ENCODE peak calls at places on chromosomes 5 and 9, in nine cellular contexts. M is HepG2; U is CD8-positive, alpha-beta T cell; N is pancreas; Q is Right ventricle myocardium inferior; E is upper lobe of right lung; Y is Right ventricle myocardium superior; D is T-cell; C is activated T-helper 17 cell treated with anti-CD3 and anti-CD28 coated beads, Interleukin-2, amount 50 U/mL, for 72 hours. O is an unnamed sample.

GRCh38 chr9:71793386-71794105 is 25.2 kb upstream of the CEMIP2 start:
- ATAC-seq in U (no peak), Y (no peak), C (no peak), M (peak), E (no peak), D (no peak), Q (no peak), N (peak), O (no peak)

GRCh38 chr9:14205463-14205862 is 108.5 kb downstream of the NFIB start:
- ATAC-seq in M (no peak), N (no peak), C (no peak), E (no peak), Y (peak), U (no peak), Q (peak), D (no peak), O (no peak)

GRCh38 chr9:90770339-90770738 is 31.3 kb upstream of the SYK start:
- ATAC-seq in M (no peak), E (peak), N (no peak), Q (no peak), C (no peak), Y (no peak), U (no peak), D (no peak), O (peak)

GRCh38 chr5:89580976-89581375 is 698.0 kb upstream of the MEF2C start:
- ATAC-seq in U (no peak), N (no peak), E (no peak), Y (no peak), C (no peak), Q (no peak), M (no peak), D (no peak), O (no peak)

GRCh38 chr5:160620401-160620800 is 198.7 kb downstream of the PTTG1 start:
- ATAC-seq in N (no peak), U (no peak), Q (no peak), D (no peak), E (no peak), Y (no peak), M (no peak), C (no peak), O (no peak)

GRCh38 chr9:113687680-113688371 is 188.3 kb upstream of the ZNF618 start:
- ATAC-seq in D (no peak), E (peak), C (peak), N (no peak), U (no peak), Y (peak), M (peak), Q (no peak), O (no peak)

GRCh38 chr9:89683626-89684025 is 78.8 kb downstream of the GADD45G start:
- ATAC-seq in M (no peak), E (no peak), C (no peak), N (no peak), U (no peak), Q (no peak), D (no peak), Y (no peak), O (no peak)

GRCh38 chr5:80937591-80937990 is 22.6 kb upstream of the RASGRF2 start:
- ATAC-seq in M (no peak), Q (no peak), Y (no peak), D (no peak), N (no peak), E (no peak), U (no peak), C (no peak), O (no peak)

GRCh38 chr5:112303685-112304084 is 115.4 kb downstream of the EPB41L4A start:
- ATAC-seq in C (no peak), D (no peak), Y (no peak), Q (no peak), U (no peak), N (no peak), M (no peak), E (no peak), O (no peak)

GRCh38 chr5:132684496-132684895 is 10.7 kb downstream of the IL4 start:
- ATAC-seq in N (no peak), D (no peak), Q (no peak), M (no peak), E (no peak), C (no peak), Y (no peak), U (no peak), O (no peak)

GRCh38 chr9:83258521-83258920 is 195.6 kb upstream of the RASEF start:
- ATAC-seq in N (no peak), Q (no peak), E (no peak), D (no peak), M (no peak), U (no peak), C (no peak), Y (no peak), O (no peak)

GRCh38 chr5:112710896-112711295 is 26.8 kb upstream of the APC start:
- ATAC-seq in Y (no peak), D (no peak), E (no peak), M (no peak), C (no peak), N (no peak), Q (no peak), U (no peak), O (no peak)

GRCh38 chr9:121692606-121693505 is 41.4 kb downstream of the DAB2IP start:
- ATAC-seq in D (no peak), Q (peak), Y (peak), C (no peak), M (peak), N (peak), U (no peak), E (peak), O (peak)

GRCh38 chr5:9452181-9452580 is 93.7 kb downstream of the SEMA5A start:
- ATAC-seq in D (no peak), Y (peak), M (no peak), E (no peak), N (no peak), Q (peak), U (no peak), C (no peak), O (no peak)

GRCh38 chr5:107604990-107605389 is 65.7 kb downstream of the EFNA5 start:
- ATAC-seq in N (no peak), M (no peak), C (no peak), Y (no peak), Q (no peak), U (no peak), E (no peak), D (no peak), O (no peak)

GRCh38 chr9:109232449-109232848 is 65.4 kb upstream of the FRRS1L start:
- ATAC-seq in N (no peak), M (no peak), U (no peak), D (no peak), Q (no peak), Y (no peak), C (no peak), E (no peak), O (no peak)

GRCh38 chr5:53045263-53045662 is 56.1 kb downstream of the ITGA2 start:
- ATAC-seq in M (no peak), D (no peak), N (no peak), U (no peak), Y (no peak), C (no peak), Q (no peak), E (no peak), O (no peak)

GRCh38 chr9:73039253-73039915 is 86.5 kb upstream of the ALDH1A1 start:
- ATAC-seq in M (no peak), Y (peak), E (no peak), D (no peak), C (no peak), U (no peak), N (no peak), Q (peak), O (no peak)

GRCh38 chr5:157160001-157160400 is 6.1 kb downstream of the GARIN3 start:
- ATAC-seq in Y (no peak), Q (no peak), M (no peak), C (peak), N (no peak), D (peak), U (peak), E (no peak), O (no peak)

GRCh38 chr9:134778841-134779411 is 101.7 kb upstream of the FCN2 start:
- ATAC-seq in D (no peak), Q (peak), E (peak), M (peak), C (no peak), U (no peak), N (peak), Y (peak), O (no peak)

GRCh38 chr5:102767864-102768263 is 12.8 kb downstream of the PAM start:
- ATAC-seq in Y (no peak), U (no peak), Q (no peak), C (peak), D (no peak), M (no peak), N (no peak), E (no peak), O (no peak)

GRCh38 chr9:134329886-134330285 is 3.6 kb downstream of the RXRA start:
- ATAC-seq in U (no peak), C (no peak), D (no peak), E (no peak), Y (peak), Q (peak), M (no peak), N (no peak), O (no peak)

GRCh38 chr9:89525673-89526374 is 27.9 kb upstream of the SEMA4D start:
- ATAC-seq in E (peak), C (no peak), Q (no peak), N (no peak), D (no peak), U (no peak), M (peak), Y (no peak), O (no peak)

GRCh38 chr5:37951946-37952721 is 112.3 kb upstream of the GDNF start:
- ATAC-seq in Q (no peak), C (no peak), U (no peak), Y (no peak), E (no peak), M (peak), D (no peak), N (no peak), O (no peak)

GRCh38 chr5:54868511-54869483 is 116.6 kb downstream of the ESM1 start:
- ATAC-seq in U (no peak), M (no peak), N (no peak), Y (no peak), Q (no peak), E (no peak), C (peak), D (no peak), O (peak)

GRCh38 chr9:114786251-114786650 is 19.6 kb downstream of the TNFSF15 start:
- ATAC-seq in E (no peak), N (peak), Q (no peak), C (no peak), U (no peak), Y (no peak), M (no peak), D (no peak), O (no peak)

GRCh38 chr5:82586176-82586575 is 308.0 kb upstream of the RPS23 start:
- ATAC-seq in Q (no peak), E (no peak), Y (no peak), M (no peak), C (no peak), N (no peak), D (no peak), U (no peak), O (no peak)

GRCh38 chr5:112914584-112914983 is 7.4 kb downstream of the REEP5 start:
- ATAC-seq in N (no peak), Y (peak), C (peak), E (no peak), M (no peak), Q (no peak), D (no peak), U (no peak), O (no peak)

GRCh38 chr5:37090781-37091180 is 158.4 kb downstream of the CPLANE1 start:
- ATAC-seq in D (no peak), Q (no peak), M (no peak), N (no peak), E (no peak), Y (no peak), U (no peak), C (no peak), O (no peak)

GRCh38 chr9:37582548-37583157 is 6.5 kb upstream of the FBXO10 start:
- ATAC-seq in C (no peak), E (peak), Q (no peak), U (peak), D (no peak), N (peak), Y (peak), M (peak), O (no peak)

GRCh38 chr5:61301820-61302563 is 30.1 kb upstream of the ZSWIM6 start:
- ATAC-seq in Q (peak), M (peak), Y (peak), D (no peak), E (peak), N (peak), C (no peak), U (no peak), O (no peak)

GRCh38 chr9:108580021-108580439 is 275.8 kb downstream of the ACTL7B start:
- ATAC-seq in E (peak), Q (no peak), N (no peak), Y (no peak), M (no peak), C (no peak), D (no peak), U (no peak), O (no peak)

GRCh38 chr9:32419921-32420320 is 35.5 kb downstream of the ACO1 start:
- ATAC-seq in Y (no peak), N (no peak), M (no peak), U (no peak), E (no peak), C (no peak), Q (no peak), D (no peak), O (no peak)

O was measured in stimulated activated memory B cell treated with anti-CD40 and anti-IgM and Interleukin-4, amounts not matched to agents 10 μg/mL and 1 μg/mL and 100 μg/mL, for 72 hours.